ENCODE peak calls at places on chromosome 14, in seven cellular contexts. D, V, Q, R, I, O and U are unnamed samples.

GRCh38 chr14:62213516-62213915 is 451.3 kb downstream of the SNAPC1 start:
- DNase-seq in V (no peak), Q (no peak), R (peak), I (no peak), O (peak), D (peak), U (no peak)

GRCh38 chr14:93056166-93056839 is 59.4 kb downstream of the ITPK1 start:
- DNase-seq in I (peak), O (peak), D (no peak), Q (no peak), V (no peak), R (peak), U (no peak)

GRCh38 chr14:54040851-54041250 is 84.2 kb upstream of the BMP4 start:
- DNase-seq in Q (no peak), O (no peak), V (no peak), D (peak), R (peak), I (no peak), U (no peak)

GRCh38 chr14:90757452-90757851 is 58.8 kb downstream of the TTC7B start:
- DNase-seq in O (no peak), R (peak), Q (no peak), D (no peak), I (no peak), V (peak), U (no peak)

GRCh38 chr14:102953100-102953499 is 30.6 kb downstream of the AMN start:
- DNase-seq in D (no peak), V (no peak), R (no peak), I (no peak), Q (no peak), O (no peak), U (no peak)

GRCh38 chr14:57485635-57486034 is 8.0 kb downstream of the CCDC198 start:
- DNase-seq in R (no peak), O (no peak), I (no peak), Q (no peak), D (no peak), V (no peak), U (no peak)

GRCh38 chr14:73239463-73240241 is 2.3 kb downstream of the PAPLN start:
- DNase-seq in D (peak), Q (peak), R (peak), I (peak), V (peak), O (peak), U (no peak)

GRCh38 chr14:106436310-106436905 is 910.0 kb downstream of the TMEM121 start:
- DNase-seq in D (no peak), V (no peak), O (no peak), I (peak), Q (peak), R (no peak), U (no peak)

GRCh38 chr14:20659813-20660395 is 18.4 kb upstream of the OR6S1 start:
- DNase-seq in D (no peak), Q (no peak), I (no peak), V (peak), O (no peak), R (no peak), U (no peak)

GRCh38 chr14:67411820-67412421 is at the start of gene PLEK2:
- DNase-seq in Q (peak), R (peak), O (peak), D (peak), I (no peak), V (no peak), U (no peak)

GRCh38 chr14:39107624-39108023 is 4.6 kb upstream of the SEC23A start:
- DNase-seq in V (no peak), D (peak), R (peak), O (peak), Q (no peak), I (no peak), U (no peak)

GRCh38 chr14:98010791-98011190 is 1213.6 kb downstream of the VRK1 start:
- DNase-seq in R (no peak), Q (no peak), O (no peak), V (no peak), I (no peak), D (no peak), U (no peak)

GRCh38 chr14:101824339-101824727 is 62.8 kb downstream of the PPP2R5C start:
- DNase-seq in R (no peak), D (no peak), Q (no peak), O (no peak), I (no peak), V (no peak), U (no peak)

GRCh38 chr14:104432611-104433231 is 146.8 kb upstream of the C14orf180 start:
- DNase-seq in R (no peak), I (no peak), O (no peak), V (peak), Q (no peak), D (no peak), U (no peak)

GRCh38 chr14:68634346-68634745 is 158.5 kb downstream of the ZFP36L1 start:
- DNase-seq in R (no peak), O (peak), D (no peak), I (peak), V (no peak), Q (no peak), U (peak)

GRCh38 chr14:30657606-30658163 is 35.6 kb downstream of the SCFD1 start:
- DNase-seq in D (peak), V (no peak), R (peak), O (peak), I (no peak), Q (no peak), U (no peak)
- TF ChIP-seq CTCF in D (peak), V (peak), R (peak), O (no peak), I (no peak), Q (peak), U (peak)

GRCh38 chr14:36657409-36658090 is 4.1 kb upstream of the PAX9 start:
- DNase-seq in D (no peak), I (peak), O (no peak), R (peak), V (no peak), Q (no peak), U (no peak)
- TF ChIP-seq CTCF in D (no peak), I (no peak), O (no peak), R (no peak), V (no peak), Q (no peak), U (no peak)

DNA sequence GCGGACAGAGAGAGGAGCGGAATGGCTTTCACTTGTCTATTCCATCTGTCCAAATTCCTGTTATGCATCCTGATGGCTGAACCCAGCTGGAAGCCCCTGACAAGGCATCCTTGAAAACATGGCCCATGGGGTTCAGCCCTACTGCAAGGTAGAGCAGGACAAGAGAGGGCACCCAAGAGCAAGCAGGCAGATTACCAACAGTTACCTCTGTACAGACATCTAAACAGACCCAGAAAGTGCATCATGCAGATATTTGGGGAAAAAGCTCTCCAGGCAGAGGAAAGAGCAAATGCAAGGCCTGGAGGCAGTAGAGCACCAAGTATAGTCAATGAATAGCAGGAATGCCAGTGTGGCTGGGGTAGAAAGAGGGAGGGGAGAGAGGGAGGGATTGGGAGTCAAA is 407.5 kb downstream of the PCNX1 start:
- DNase-seq in Q (no peak), R (no peak), D (no peak), O (no peak), V (no peak), I (no peak), U (no peak)
- TF ChIP-seq CTCF in Q (no peak), R (no peak), D (no peak), O (no peak), V (no peak), I (no peak), U (no peak)

DNA sequence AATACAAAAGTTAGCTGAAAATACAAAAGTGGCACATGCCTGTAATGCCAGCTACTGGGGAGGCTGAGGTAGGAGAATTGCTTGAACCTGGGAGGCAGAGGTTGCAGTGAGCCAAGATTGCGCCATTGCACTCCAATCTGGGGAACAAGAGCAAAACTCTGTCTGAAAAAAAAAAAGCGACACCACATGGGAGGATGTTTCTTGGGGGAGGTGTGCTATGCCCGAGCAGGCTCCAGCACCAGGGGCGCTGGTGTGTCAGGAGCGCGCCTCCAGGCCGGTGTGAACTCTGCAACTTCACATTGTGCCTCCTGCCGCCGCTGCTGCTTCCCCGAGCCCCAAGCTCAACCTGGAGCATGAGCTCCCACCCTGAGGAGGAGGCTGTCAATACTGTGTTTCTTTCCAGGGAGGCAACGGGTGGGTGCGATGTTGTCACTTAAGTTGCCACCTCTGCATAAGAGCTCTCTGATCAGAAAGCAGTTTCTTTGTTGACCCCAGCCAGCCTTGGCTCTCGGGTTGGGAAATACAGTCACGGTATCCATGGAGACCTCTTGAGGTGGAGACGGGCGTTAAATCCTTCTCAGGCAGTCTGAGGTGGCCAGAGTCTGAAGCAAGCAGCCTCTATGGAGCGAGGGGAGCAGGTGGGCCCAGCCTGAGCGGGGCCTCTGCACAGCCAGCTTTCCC is 18.9 kb downstream of the DEGS2 start:
- DNase-seq in I (peak), Q (no peak), O (no peak), V (no peak), D (peak), R (peak), U (no peak)
- TF ChIP-seq CTCF in I (peak), Q (peak), O (no peak), V (peak), D (peak), R (peak), U (no peak)

GRCh38 chr14:23020143-23021128 is 10.5 kb upstream of the C14orf93 start:
- DNase-seq in O (no peak), D (no peak), V (no peak), Q (no peak), R (no peak), I (no peak), U (no peak)
- TF ChIP-seq CTCF in O (no peak), D (no peak), V (no peak), Q (no peak), R (no peak), I (no peak), U (no peak)

GRCh38 chr14:60163741-60164140 is 1.5 kb downstream of the DHRS7 start:
- DNase-seq in O (no peak), Q (no peak), R (no peak), D (no peak), V (no peak), I (no peak), U (no peak)

GRCh38 chr14:60164404-60164716 is 838 bp downstream of the DHRS7 start:
- DNase-seq in D (no peak), O (no peak), I (no peak), V (no peak), R (no peak), Q (no peak), U (no peak)

GRCh38 chr14:60165547-60165876 is 314 bp upstream of the DHRS7 start:
- DNase-seq in R (no peak), I (no peak), Q (no peak), D (no peak), O (no peak), V (no peak), U (no peak)

GRCh38 chr14:60166144-60166543 is 946 bp upstream of the DHRS7 start:
- DNase-seq in D (no peak), I (no peak), R (no peak), Q (no peak), O (no peak), V (no peak), U (no peak)

DNA sequence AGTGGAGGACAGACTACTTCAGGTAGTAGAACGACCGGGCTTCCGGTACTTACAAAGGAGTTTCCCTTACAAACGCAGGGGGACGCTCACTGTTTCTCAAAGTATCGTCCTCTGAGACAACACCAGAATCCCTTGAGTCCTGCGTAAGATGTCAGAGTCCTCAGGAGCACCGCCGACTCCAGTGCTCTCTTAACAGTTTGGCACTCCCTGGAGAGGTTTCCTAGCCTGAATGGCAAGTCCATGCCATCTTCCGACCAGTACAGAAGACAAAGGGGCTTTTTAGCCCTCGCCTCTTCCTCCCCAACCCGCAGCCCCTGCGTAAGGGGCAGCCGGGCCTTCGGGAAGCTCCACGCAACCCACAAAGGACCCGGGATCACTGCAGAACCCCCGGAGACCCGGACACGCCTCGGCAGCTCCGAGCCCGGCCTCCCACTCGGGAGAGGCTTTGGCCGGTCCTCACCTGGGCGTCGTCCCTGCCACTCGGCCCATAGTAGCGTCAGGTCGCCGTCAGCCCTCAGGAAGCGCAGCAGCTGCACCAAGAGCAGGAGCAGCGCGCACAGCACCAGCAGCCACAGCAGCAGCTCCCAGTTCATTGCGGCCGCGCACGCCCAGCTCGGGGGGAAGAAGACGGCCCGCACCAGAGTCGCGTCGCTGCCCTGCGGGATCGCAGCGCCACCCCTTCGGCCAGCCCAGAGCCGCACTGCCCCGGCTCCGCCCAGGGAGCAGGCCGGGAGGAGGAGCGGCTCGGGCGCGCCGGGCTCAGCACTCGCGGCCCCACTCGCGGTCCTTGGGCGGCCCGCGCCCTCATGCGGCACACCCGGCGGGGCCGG is at the start of gene DHRS7:
- DNase-seq in R (peak), D (peak), V (peak), O (peak), I (peak), Q (peak), U (peak)
- TF ChIP-seq CTCF in R (peak), D (peak), V (peak), O (peak), I (no peak), Q (peak), U (no peak)